ENCODE peak calls at places on chromosomes 11 and 22, in six cellular contexts. Q is posterior cingulate gyrus; J is NCI-H1105 treated with DMSO at 0.1 percent for 48 hours; R is body of pancreas; E is RPMI8226; W is stimulated activated CD4-positive, alpha-beta T cell treated with anti-CD3 and anti-CD28 coated beads, Interleukin-4, amount 100 ng/mL, for 48 hours. H is an unnamed sample.

GRCh38 chr11:12482839-12483238 is 105.5 kb downstream of the PARVA start:
- DNase-seq in W (no peak), R (peak), Q (no peak), J (no peak), E (no peak), H (no peak)

GRCh38 chr11:69881467-69882269 is 62.5 kb upstream of the FGF3 start:
- DNase-seq in R (no peak), W (no peak), J (no peak), E (no peak), Q (peak), H (no peak)

GRCh38 chr11:80155412-80156017 is 714.7 kb upstream of the TENM4 start:
- DNase-seq in W (no peak), J (peak), E (peak), R (no peak), Q (no peak), H (no peak)

GRCh38 chr11:31818874-31819331 is 7.8 kb upstream of the PAX6 start:
- DNase-seq in Q (peak), R (no peak), W (no peak), E (no peak), J (no peak), H (no peak)

GRCh38 chr11:120546312-120547205 is 35.0 kb downstream of the GRIK4 start:
- DNase-seq in J (no peak), R (peak), Q (peak), W (no peak), E (no peak), H (no peak)

GRCh38 chr11:45100338-45100737 is 46.1 kb upstream of the PRDM11 start:
- DNase-seq in E (peak), J (no peak), R (no peak), W (no peak), Q (no peak), H (peak)

GRCh38 chr22:29702931-29703594 is 16.7 kb upstream of the CABP7 start:
- DNase-seq in Q (no peak), E (no peak), W (no peak), R (no peak), J (no peak), H (no peak)

GRCh38 chr11:101863361-101863760 is 51.4 kb upstream of the CEP126 start:
- DNase-seq in R (no peak), W (no peak), Q (no peak), J (no peak), E (no peak), H (no peak)

GRCh38 chr11:61832207-61832606 is 4.1 kb downstream of the FADS2 start:
- DNase-seq in E (no peak), J (no peak), R (no peak), Q (no peak), W (no peak), H (no peak)

GRCh38 chr11:3135491-3136440 is 29.3 kb downstream of the OSBPL5 start:
- DNase-seq in R (no peak), J (no peak), Q (peak), W (no peak), E (no peak), H (no peak)

GRCh38 chr11:120577624-120578363 is 66.2 kb downstream of the GRIK4 start:
- DNase-seq in J (no peak), R (no peak), Q (no peak), W (no peak), E (no peak), H (no peak)

GRCh38 chr11:76291576-76292526 is 85.5 kb upstream of the WNT11 start:
- DNase-seq in J (peak), Q (no peak), W (no peak), R (no peak), E (peak), H (no peak)

GRCh38 chr11:57386178-57386945 is 4.1 kb downstream of the PRG2 start:
- DNase-seq in Q (no peak), R (no peak), J (no peak), W (no peak), E (no peak), H (no peak)

GRCh38 chr11:61728940-61729219 is 23.6 kb upstream of the MYRF start:
- DNase-seq in E (peak), J (no peak), Q (no peak), W (no peak), R (no peak), H (no peak)

GRCh38 chr22:44371741-44372525 is 59.2 kb upstream of the SHISAL1 start:
- DNase-seq in J (no peak), Q (peak), R (no peak), W (no peak), E (no peak), H (no peak)

GRCh38 chr11:8127442-8127841 is 41.4 kb downstream of the RIC3 start:
- DNase-seq in E (no peak), R (no peak), J (no peak), W (no peak), Q (no peak), H (no peak)

GRCh38 chr11:68412593-68413475 is 47.7 kb upstream of the PPP6R3 start:
- DNase-seq in R (no peak), J (no peak), E (no peak), Q (no peak), W (peak), H (no peak)

GRCh38 chr11:61092280-61092766 is 10.0 kb upstream of the CD5 start:
- DNase-seq in W (peak), J (no peak), E (no peak), R (no peak), Q (no peak), H (no peak)

GRCh38 chr22:38170469-38170868 is 11.2 kb downstream of the PLA2G6 start:
- DNase-seq in J (no peak), W (no peak), Q (peak), R (no peak), E (no peak), H (no peak)

GRCh38 chr11:50078001-50078400 is 45.3 kb downstream of the OR4C45 start:
- DNase-seq in R (no peak), Q (no peak), J (no peak), E (no peak), W (no peak), H (peak)

GRCh38 chr11:45590743-45591142 is 74.7 kb downstream of the CHST1 start:
- DNase-seq in J (peak), Q (peak), W (no peak), E (no peak), R (no peak), H (no peak)

GRCh38 chr22:49500076-49500460 is 327.6 kb downstream of the BRD1 start:
- DNase-seq in Q (no peak), R (no peak), E (no peak), J (no peak), W (no peak), H (no peak)

GRCh38 chr11:7949934-7950333 is 8.4 kb upstream of the OR10A3 start:
- DNase-seq in J (no peak), Q (no peak), E (no peak), W (no peak), R (no peak), H (no peak)

GRCh38 chr11:121499405-121499804 is 46.6 kb upstream of the SORL1-AS1 start:
- DNase-seq in E (no peak), W (no peak), Q (no peak), R (no peak), J (no peak), H (no peak)

H was measured in vagina.